ENCODE peak calls at places on chromosomes 1 and 21, in nine cellular contexts. F, Q, M, W, G, B, R, L and D are unnamed samples.

GRCh38 chr1:54464031-54464476 is 57.9 kb upstream of the SSBP3 start:
- DNase-seq in W (no peak), F (no peak), B (no peak), G (no peak), Q (no peak), L (no peak), R (no peak), M (no peak), D (no peak)

GRCh38 chr1:226664413-226665101 is 74.5 kb downstream of the ITPKB start:
- DNase-seq in G (no peak), R (no peak), W (no peak), B (peak), F (peak), L (no peak), M (peak), Q (peak), D (no peak)

GRCh38 chr1:98940680-98941079 is 64.0 kb downstream of the PLPPR5 start:
- DNase-seq in M (no peak), W (no peak), B (no peak), F (peak), L (no peak), R (no peak), G (no peak), Q (no peak), D (no peak)

GRCh38 chr1:170663011-170663410 is 920 bp upstream of the PRRX1 start:
- DNase-seq in B (no peak), R (no peak), L (no peak), M (no peak), W (no peak), F (peak), G (peak), Q (no peak), D (no peak)

GRCh38 chr1:233085566-233085965 is 135.2 kb downstream of the NTPCR start:
- DNase-seq in F (no peak), B (no peak), W (no peak), M (no peak), Q (no peak), G (no peak), R (no peak), L (no peak), D (no peak)

GRCh38 chr1:203563291-203563690 is 63.3 kb upstream of the ATP2B4 start:
- DNase-seq in G (no peak), Q (no peak), B (no peak), W (no peak), M (no peak), F (no peak), R (no peak), L (no peak), D (no peak)

GRCh38 chr1:167935252-167936067 is 1.0 kb upstream of the DCAF6 start:
- DNase-seq in M (peak), B (peak), L (no peak), Q (no peak), G (no peak), R (peak), F (peak), W (no peak), D (no peak)

GRCh38 chr1:79749607-79750006 is 743.1 kb upstream of the ADGRL4 start:
- DNase-seq in G (no peak), F (no peak), R (no peak), W (no peak), Q (no peak), M (no peak), L (no peak), B (no peak), D (no peak)

GRCh38 chr1:18926315-18927081 is 24.1 kb upstream of the ALDH4A1 start:
- DNase-seq in W (peak), Q (no peak), M (no peak), F (peak), B (peak), R (peak), L (peak), G (no peak), D (no peak)

GRCh38 chr1:151790071-151790939 is at the start of gene TDRKH:
- DNase-seq in M (peak), R (peak), B (peak), F (peak), G (peak), L (peak), Q (peak), W (peak), D (peak)

GRCh38 chr21:14850394-14850793 is 214.4 kb downstream of the NRIP1 start:
- DNase-seq in R (no peak), F (peak), M (no peak), Q (no peak), L (no peak), G (no peak), B (no peak), W (no peak), D (no peak)

GRCh38 chr1:167230437-167230836 is 9.8 kb downstream of the POU2F1 start:
- DNase-seq in B (no peak), Q (no peak), F (no peak), L (no peak), G (no peak), W (no peak), M (no peak), R (no peak), D (no peak)

GRCh38 chr1:12368646-12369045 is 138.8 kb downstream of the VPS13D start:
- DNase-seq in G (no peak), W (no peak), L (no peak), Q (no peak), R (no peak), B (no peak), F (no peak), M (no peak), D (no peak)

GRCh38 chr1:4851666-4852065 is 197.3 kb downstream of the AJAP1 start:
- DNase-seq in Q (no peak), M (no peak), L (no peak), G (no peak), F (no peak), B (no peak), W (no peak), R (no peak), D (no peak)

GRCh38 chr1:184792450-184792969 is 37.9 kb upstream of the EDEM3 start:
- DNase-seq in G (no peak), R (no peak), Q (peak), F (peak), M (peak), W (no peak), L (no peak), B (peak), D (peak)

GRCh38 chr1:100847481-100847880 is 47.2 kb downstream of the EXTL2 start:
- DNase-seq in R (no peak), Q (no peak), G (no peak), L (no peak), F (peak), B (no peak), W (no peak), M (no peak), D (no peak)

GRCh38 chr1:226706664-226707063 is 32.4 kb downstream of the ITPKB start:
- DNase-seq in L (no peak), W (no peak), M (no peak), G (no peak), F (no peak), R (no peak), B (no peak), Q (no peak), D (no peak)

GRCh38 chr1:210883821-210884220 is 250.1 kb downstream of the KCNH1 start:
- DNase-seq in F (no peak), Q (no peak), B (no peak), M (no peak), W (no peak), G (no peak), L (no peak), R (no peak), D (no peak)

GRCh38 chr1:37177230-37177864 is 143.0 kb upstream of the GRIK3 start:
- DNase-seq in G (peak), B (no peak), W (no peak), F (peak), Q (no peak), L (peak), M (peak), R (no peak), D (no peak)

GRCh38 chr21:37266515-37267221 is 466 bp downstream of the VPS26C start:
- DNase-seq in M (no peak), L (no peak), B (no peak), W (no peak), F (peak), G (peak), R (no peak), Q (peak), D (no peak)

GRCh38 chr1:172446547-172446946 is 2.7 kb upstream of the PIGC start:
- DNase-seq in L (no peak), Q (peak), F (no peak), M (no peak), B (no peak), G (no peak), R (no peak), W (no peak), D (no peak)

GRCh38 chr1:155083865-155084721 is 5.5 kb downstream of the EFNA3 start:
- DNase-seq in M (peak), L (no peak), F (peak), R (no peak), B (peak), W (no peak), G (no peak), Q (no peak), D (peak)

GRCh38 chr1:196573226-196573625 is 35.0 kb downstream of the KCNT2 start:
- DNase-seq in Q (no peak), F (no peak), R (no peak), L (no peak), G (no peak), B (no peak), M (no peak), W (no peak), D (no peak)

GRCh38 chr1:177809844-177810243 is 160.0 kb downstream of the SEC16B start:
- DNase-seq in M (no peak), F (no peak), B (no peak), L (no peak), R (no peak), Q (no peak), W (no peak), G (no peak), D (no peak)

GRCh38 chr21:14826630-14827029 is 238.2 kb downstream of the NRIP1 start:
- DNase-seq in L (no peak), Q (no peak), F (no peak), M (no peak), W (no peak), R (no peak), G (no peak), B (no peak), D (no peak)

GRCh38 chr1:153977250-153978240 is at the start of gene JTB:
- DNase-seq in W (peak), G (peak), M (peak), Q (peak), R (peak), L (peak), B (peak), F (peak), D (peak)

GRCh38 chr1:223853275-223853674 is 7.5 kb upstream of the TP53BP2 start:
- DNase-seq in F (no peak), R (no peak), B (no peak), W (no peak), Q (no peak), G (no peak), L (no peak), M (no peak), D (no peak)

GRCh38 chr1:53346007-53346813 is 18.3 kb upstream of the LRP8 start:
- DNase-seq in W (no peak), M (no peak), Q (no peak), L (no peak), G (no peak), B (no peak), R (no peak), F (no peak), D (no peak)

GRCh38 chr1:116128669-116129068 is 17.5 kb downstream of the MAB21L3 start:
- DNase-seq in L (no peak), F (no peak), W (no peak), Q (no peak), B (no peak), R (no peak), G (no peak), M (no peak), D (no peak)

DNA sequence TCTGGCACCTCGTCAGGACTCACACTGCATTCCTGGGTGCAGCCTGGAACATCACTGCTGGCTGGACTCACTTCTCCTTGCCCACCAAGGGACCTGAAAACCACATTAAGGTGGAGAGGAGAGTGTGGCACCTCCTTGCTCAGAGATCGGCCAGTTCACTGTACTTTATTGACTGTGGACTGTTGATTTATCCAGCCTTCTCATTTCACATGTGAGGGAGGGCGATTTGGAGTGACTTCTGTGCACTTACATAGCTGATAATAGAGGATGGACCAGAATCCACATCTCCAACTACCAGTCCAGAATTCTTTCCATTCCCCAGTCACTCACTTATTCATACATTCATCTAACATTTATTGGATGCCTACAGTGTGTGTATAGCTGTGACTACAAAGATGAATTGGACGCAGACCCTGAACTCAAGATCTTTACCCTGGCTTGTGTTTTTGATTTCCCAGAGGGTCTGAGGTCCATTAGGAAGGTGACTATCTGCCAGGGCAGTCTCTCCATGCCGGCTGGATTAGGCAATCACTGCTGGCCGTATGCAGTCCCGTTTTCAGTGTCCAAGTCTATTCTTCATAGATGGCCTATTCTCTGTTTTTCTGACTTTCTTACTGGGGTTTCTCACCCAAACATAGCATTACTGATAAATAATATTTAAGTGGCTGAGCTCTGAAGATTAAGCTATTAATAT is 233.5 kb upstream of the SGIP1 start:
- DNase-seq in M (no peak), G (no peak), B (no peak), R (no peak), L (no peak), Q (peak), W (no peak), F (peak), D (no peak)
- H3K27ac ChIP-seq in M (no peak), G (no peak), B (peak), R (peak), L (peak), Q (peak), W (peak), F (no peak), D (no peak)

GRCh38 chr1:57800341-57800740 is 376.5 kb upstream of the DAB1 start:
- DNase-seq in F (no peak), G (no peak), L (no peak), Q (no peak), R (no peak), W (no peak), M (no peak), B (no peak), D (no peak)

GRCh38 chr1:57797084-57797483 is 373.2 kb upstream of the DAB1 start:
- DNase-seq in L (no peak), M (no peak), R (no peak), F (no peak), G (no peak), B (no peak), W (no peak), Q (no peak), D (no peak)

GRCh38 chr1:57794078-57794477 is 370.2 kb upstream of the DAB1 start:
- DNase-seq in B (no peak), F (no peak), Q (no peak), M (no peak), R (no peak), W (no peak), G (no peak), L (no peak), D (no peak)

GRCh38 chr1:57796609-57797008 is 372.7 kb upstream of the DAB1 start:
- DNase-seq in F (peak), R (no peak), B (no peak), L (no peak), W (no peak), G (no peak), M (no peak), Q (no peak), D (no peak)

GRCh38 chr1:57798499-57798898 is 374.6 kb upstream of the DAB1 start:
- DNase-seq in Q (no peak), M (no peak), R (no peak), G (no peak), F (no peak), B (no peak), W (no peak), L (no peak), D (no peak)
- H3K27ac ChIP-seq in Q (no peak), M (no peak), R (no peak), G (no peak), F (no peak), B (no peak), W (no peak), L (no peak), D (no peak)

GRCh38 chr1:234479866-234480265 is 887 bp upstream of the TARBP1 start:
- DNase-seq in G (no peak), W (no peak), B (no peak), M (no peak), R (no peak), Q (no peak), F (no peak), L (no peak), D (no peak)

GRCh38 chr1:234478481-234479309 is at the start of gene TARBP1:
- DNase-seq in M (peak), Q (peak), G (peak), L (peak), B (peak), F (peak), R (peak), W (peak), D (no peak)

GRCh38 chr1:234477373-234478151 is 1.4 kb downstream of the TARBP1 start:
- DNase-seq in L (no peak), M (no peak), Q (no peak), G (peak), R (no peak), W (no peak), B (no peak), F (no peak), D (no peak)

GRCh38 chr1:234479310-234479559 is 256 bp upstream of the TARBP1 start:
- DNase-seq in W (no peak), M (no peak), G (no peak), R (no peak), F (no peak), L (no peak), Q (no peak), B (no peak), D (no peak)

GRCh38 chr1:234478152-234478480 is 863 bp downstream of the TARBP1 start:
- DNase-seq in W (peak), R (peak), B (peak), L (peak), F (peak), G (peak), Q (peak), M (peak), D (peak)
- H3K27ac ChIP-seq in W (peak), R (peak), B (peak), L (peak), F (peak), G (no peak), Q (peak), M (peak), D (peak)

GRCh38 chr1:2232916-2233438 is 4.9 kb downstream of the SKI start:
- DNase-seq in M (no peak), F (peak), G (no peak), L (no peak), W (no peak), B (no peak), R (no peak), Q (no peak), D (no peak)
- H3K27ac ChIP-seq in M (peak), F (no peak), G (no peak), L (peak), W (peak), B (peak), R (peak), Q (peak), D (peak)

DNA sequence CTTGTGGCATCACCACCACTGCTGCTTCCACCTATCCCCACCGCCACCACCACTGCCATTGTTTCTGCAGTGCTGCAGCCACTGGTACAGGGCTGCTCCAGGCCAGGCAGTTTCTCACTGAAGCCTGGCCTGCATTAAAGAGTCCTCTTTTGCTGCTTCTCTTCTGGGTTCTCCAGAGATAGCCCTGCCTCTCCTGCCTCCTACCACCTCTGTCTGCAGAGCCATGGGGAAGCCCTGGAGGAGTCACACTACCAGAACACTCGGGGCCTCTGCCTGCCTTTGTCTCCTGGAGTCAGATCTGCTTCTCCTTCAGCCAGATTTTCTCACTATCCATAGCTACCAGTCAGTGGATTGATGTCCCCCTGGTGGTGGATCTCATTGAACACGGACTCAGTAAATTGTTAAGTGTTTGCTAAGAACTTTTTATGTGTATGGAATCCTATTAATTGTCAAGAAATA is 37.7 kb upstream of the DDAH1 start:
- DNase-seq in Q (peak), B (peak), M (peak), G (peak), W (no peak), F (peak), R (no peak), L (peak), D (no peak)
- H3K27ac ChIP-seq in Q (no peak), B (no peak), M (no peak), G (no peak), W (no peak), F (no peak), R (no peak), L (no peak), D (no peak)